ENCODE peak calls at places on chromosome 6, in nine cellular contexts. J, D, W, X, R, B, M, L and Y are unnamed samples.

GRCh38 chr6:38776515-38776914 is 61.4 kb downstream of the DNAH8 start:
- DNase-seq in X (no peak), J (no peak), W (no peak), M (no peak), B (no peak), L (no peak), D (peak), R (no peak), Y (no peak)

GRCh38 chr6:160239929-160240690 is 18.5 kb downstream of the SLC22A2 start:
- DNase-seq in J (no peak), B (no peak), D (no peak), X (no peak), R (no peak), W (no peak), M (no peak), L (no peak), Y (no peak)

GRCh38 chr6:55260181-55260580 is 67.1 kb upstream of the GFRAL start:
- DNase-seq in W (no peak), R (no peak), L (no peak), M (no peak), J (no peak), B (no peak), X (no peak), D (no peak), Y (no peak)

GRCh38 chr6:123901441-123901840 is 97.8 kb downstream of the NKAIN2 start:
- DNase-seq in R (no peak), D (no peak), J (no peak), B (no peak), X (no peak), W (no peak), M (no peak), L (no peak), Y (no peak)

GRCh38 chr6:12313992-12314589 is 23.9 kb downstream of the EDN1 start:
- DNase-seq in W (no peak), J (no peak), R (no peak), L (no peak), X (no peak), D (peak), M (no peak), B (peak), Y (peak)

GRCh38 chr6:14547284-14548001 is 429.9 kb downstream of the CD83 start:
- DNase-seq in B (no peak), R (no peak), J (no peak), D (no peak), M (no peak), X (no peak), W (no peak), L (no peak), Y (no peak)

GRCh38 chr6:154056536-154056935 is 17.5 kb downstream of the OPRM1 start:
- DNase-seq in R (no peak), X (no peak), W (no peak), J (no peak), B (no peak), M (no peak), D (no peak), L (no peak), Y (no peak)

GRCh38 chr6:97849390-97849789 is 566.4 kb upstream of the MMS22L start:
- DNase-seq in R (no peak), D (no peak), X (no peak), L (no peak), B (no peak), M (no peak), J (no peak), W (no peak), Y (no peak)

GRCh38 chr6:41940759-41941279 is 789 bp downstream of the CCND3 start:
- DNase-seq in W (no peak), B (no peak), D (peak), R (peak), X (peak), M (peak), L (no peak), J (peak), Y (no peak)

GRCh38 chr6:89475634-89476033 is 42.7 kb downstream of the ANKRD6 start:
- DNase-seq in D (no peak), W (no peak), X (no peak), L (no peak), M (no peak), J (no peak), B (no peak), R (no peak), Y (no peak)

GRCh38 chr6:151349651-151350270 is 41.6 kb downstream of the ZBTB2 start:
- DNase-seq in D (no peak), W (no peak), B (no peak), M (no peak), L (no peak), R (no peak), X (no peak), J (no peak), Y (no peak)

GRCh38 chr6:156828280-156828703 is 51.1 kb downstream of the ARID1B start:
- DNase-seq in D (peak), R (no peak), J (no peak), M (no peak), L (no peak), W (peak), B (no peak), X (no peak), Y (no peak)

GRCh38 chr6:142886431-142887170 is 58.4 kb downstream of the HIVEP2 start:
- DNase-seq in M (no peak), R (no peak), B (no peak), J (no peak), X (no peak), W (no peak), L (no peak), D (no peak), Y (no peak)

GRCh38 chr6:12243169-12243568 is 47.0 kb upstream of the EDN1 start:
- DNase-seq in D (no peak), M (no peak), X (no peak), R (no peak), W (no peak), J (no peak), B (no peak), L (no peak), Y (no peak)

GRCh38 chr6:12458558-12458957 is 168.4 kb downstream of the EDN1 start:
- DNase-seq in L (no peak), X (no peak), R (no peak), W (no peak), B (no peak), M (no peak), D (peak), J (no peak), Y (no peak)

GRCh38 chr6:94065707-94066337 is 646.5 kb upstream of the EPHA7 start:
- DNase-seq in L (no peak), X (no peak), D (no peak), R (no peak), J (no peak), M (no peak), B (no peak), W (no peak), Y (no peak)

GRCh38 chr6:8904754-8905153 is 469.4 kb upstream of the SLC35B3 start:
- DNase-seq in B (no peak), R (no peak), D (no peak), J (no peak), M (no peak), W (peak), L (no peak), X (no peak), Y (no peak)

GRCh38 chr6:111837641-111838500 is 35.4 kb downstream of the FYN start:
- DNase-seq in R (no peak), J (no peak), X (no peak), W (no peak), M (peak), B (no peak), L (peak), D (no peak), Y (no peak)

GRCh38 chr6:122997541-122998150 is 1.6 kb downstream of the CLVS2 start:
- DNase-seq in J (no peak), M (no peak), X (no peak), R (no peak), W (no peak), B (no peak), D (no peak), L (no peak), Y (no peak)

GRCh38 chr6:80489911-80490635 is 383.6 kb downstream of the BCKDHB start:
- DNase-seq in M (no peak), L (no peak), W (no peak), X (no peak), R (no peak), D (no peak), B (no peak), J (no peak), Y (no peak)

GRCh38 chr6:161549977-161550655 is 276.3 kb upstream of the AGPAT4 start:
- DNase-seq in B (no peak), R (no peak), M (no peak), L (no peak), J (no peak), D (no peak), W (peak), X (no peak), Y (no peak)

GRCh38 chr6:138618168-138618567 is 118.9 kb upstream of the NHSL1 start:
- DNase-seq in B (no peak), R (no peak), J (no peak), W (no peak), M (no peak), D (no peak), L (no peak), X (no peak), Y (no peak)

GRCh38 chr6:117829594-117830319 is 77.3 kb upstream of the SLC35F1 start:
- DNase-seq in J (peak), M (no peak), W (peak), R (no peak), D (peak), B (no peak), X (no peak), L (no peak), Y (no peak)

GRCh38 chr6:133973109-133973971 is 20.3 kb downstream of the TBPL1 start:
- DNase-seq in M (no peak), R (no peak), B (no peak), J (no peak), W (peak), L (no peak), D (peak), X (no peak), Y (no peak)